ENCODE peak calls at places on chromosomes 5 and 9, in nine cellular contexts. O is GM03348, A is HTR-8/SVneo, C is glomerular endothelial cell, D is T-helper 22 cell, F is NCI-H1105, K is AG08395, J is NCI-H226, X is putamen. N is an unnamed sample.

GRCh38 chr5:96509721-96510383 is 76.8 kb upstream of the PCSK1 start:
- DNase-seq in O (peak), A (peak), C (no peak), D (no peak), F (no peak), K (peak), J (peak), X (no peak), N (no peak)

GRCh38 chr5:92179651-92180050 is 796.5 kb upstream of the ARRDC3 start:
- DNase-seq in O (no peak), A (no peak), C (no peak), D (no peak), F (no peak), K (no peak), J (no peak), X (no peak), N (no peak)

GRCh38 chr9:88749420-88749819 is 214.4 kb downstream of the NXNL2 start:
- DNase-seq in O (no peak), A (no peak), C (no peak), D (no peak), F (no peak), K (peak), J (no peak), X (no peak), N (no peak)

GRCh38 chr9:123656565-123656964 is 273.4 kb downstream of the DENND1A start:
- DNase-seq in O (peak), A (no peak), C (no peak), D (no peak), F (no peak), K (peak), J (no peak), X (no peak), N (no peak)

GRCh38 chr9:120942186-120943001 is 15.8 kb upstream of the TRAF1 start:
- DNase-seq in O (no peak), A (no peak), C (no peak), D (no peak), F (no peak), K (no peak), J (no peak), X (no peak), N (no peak)

GRCh38 chr5:163473613-163474243 is 13.3 kb downstream of the HMMR start:
- DNase-seq in O (peak), A (no peak), C (no peak), D (no peak), F (no peak), K (no peak), J (no peak), X (no peak), N (no peak)

GRCh38 chr5:132389051-132389331 is 19.5 kb downstream of the SLC22A5 start:
- DNase-seq in O (no peak), A (no peak), C (no peak), D (no peak), F (no peak), K (no peak), J (no peak), X (no peak), N (no peak)

GRCh38 chr9:93679536-93680444 is 103.4 kb downstream of the PHF2 start:
- DNase-seq in O (no peak), A (no peak), C (no peak), D (no peak), F (no peak), K (no peak), J (no peak), X (no peak), N (no peak)

GRCh38 chr9:101470929-101471328 is 35.4 kb upstream of the ALDOB start:
- DNase-seq in O (no peak), A (no peak), C (no peak), D (no peak), F (no peak), K (no peak), J (no peak), X (no peak), N (no peak)

GRCh38 chr5:151126199-151126645 is 31.4 kb downstream of the ANXA6 start:
- DNase-seq in O (peak), A (peak), C (no peak), D (peak), F (peak), K (peak), J (peak), X (no peak), N (peak)

GRCh38 chr9:119677811-119678530 is 308.7 kb upstream of the BRINP1 start:
- DNase-seq in O (no peak), A (no peak), C (no peak), D (no peak), F (no peak), K (no peak), J (no peak), X (no peak), N (no peak)

GRCh38 chr9:94860678-94861588 is 134.4 kb downstream of the AOPEP start:
- DNase-seq in O (peak), A (no peak), C (no peak), D (peak), F (no peak), K (peak), J (no peak), X (no peak), N (no peak)

GRCh38 chr5:151023047-151023615 is 2.7 kb downstream of the GPX3 start:
- DNase-seq in O (no peak), A (no peak), C (no peak), D (no peak), F (no peak), K (no peak), J (peak), X (no peak), N (no peak)

GRCh38 chr5:10859393-10860195 is 98.6 kb upstream of the DAP start:
- DNase-seq in O (no peak), A (no peak), C (no peak), D (no peak), F (no peak), K (no peak), J (no peak), X (no peak), N (no peak)

GRCh38 chr5:125109293-125109692 is 362.9 kb upstream of the ZNF608 start:
- DNase-seq in O (no peak), A (no peak), C (no peak), D (no peak), F (peak), K (no peak), J (no peak), X (no peak), N (no peak)

GRCh38 chr9:123090956-123091355 is 57.5 kb downstream of the GPR21 start:
- DNase-seq in O (no peak), A (no peak), C (no peak), D (no peak), F (no peak), K (no peak), J (no peak), X (no peak), N (no peak)

GRCh38 chr9:83708515-83709158 is 879 bp upstream of the UBQLN1 start:
- DNase-seq in O (peak), A (peak), C (no peak), D (peak), F (peak), K (peak), J (peak), X (peak), N (no peak)

GRCh38 chr5:160287378-160288051 is 24.8 kb downstream of the CCNJL start:
- DNase-seq in O (no peak), A (peak), C (no peak), D (no peak), F (peak), K (no peak), J (peak), X (peak), N (peak)